ENCODE peak calls at places on chromosomes 7 and 10, in four cellular contexts. One of them, this sample, is unnamed.

GRCh38 chr7:114343949-114344708 is 70.5 kb upstream of the FOXP2 start:
- DNase-seq in foreskin fibroblast: no peak
- DNase-seq in heart left ventricle: no peak
- DNase-seq in pancreas: no peak
- DNase-seq in this sample: no peak

GRCh38 chr10:6678211-6678803 is 98.2 kb upstream of the PRKCQ start:
- DNase-seq in foreskin fibroblast: peak; percentile 7
- DNase-seq in heart left ventricle: no peak
- DNase-seq in pancreas: peak; percentile 21
- DNase-seq in this sample: no peak

GRCh38 chr10:72794260-72794659 is 99.3 kb upstream of the OIT3 start:
- DNase-seq in foreskin fibroblast: peak; percentile 37
- DNase-seq in heart left ventricle: no peak
- DNase-seq in pancreas: no peak
- DNase-seq in this sample: no peak

GRCh38 chr7:36597099-36597773 is 127.1 kb downstream of the AOAH start:
- DNase-seq in foreskin fibroblast: no peak
- DNase-seq in heart left ventricle: no peak
- DNase-seq in pancreas: no peak
- DNase-seq in this sample: no peak

GRCh38 chr7:24050991-24051529 is 232.9 kb upstream of the NPY start:
- DNase-seq in foreskin fibroblast: no peak
- DNase-seq in heart left ventricle: no peak
- DNase-seq in pancreas: no peak
- DNase-seq in this sample: no peak

GRCh38 chr10:5508161-5508604 is 8.8 kb upstream of the CALML5 start:
- DNase-seq in foreskin fibroblast: no peak
- DNase-seq in heart left ventricle: no peak
- DNase-seq in pancreas: no peak
- DNase-seq in this sample: no peak

GRCh38 chr10:62805139-62806092 is 896 bp downstream of the ADO start:
- DNase-seq in foreskin fibroblast: no peak
- DNase-seq in heart left ventricle: peak; percentile 75
- DNase-seq in pancreas: peak; percentile 51
- DNase-seq in this sample: no peak

GRCh38 chr10:89662596-89662995 is 17.6 kb upstream of the PANK1 start:
- DNase-seq in foreskin fibroblast: peak; percentile 33
- DNase-seq in heart left ventricle: no peak
- DNase-seq in pancreas: no peak
- DNase-seq in this sample: no peak

GRCh38 chr10:16867556-16867955 is 50.3 kb upstream of the RSU1 start:
- DNase-seq in foreskin fibroblast: peak; percentile 45
- DNase-seq in heart left ventricle: no peak
- DNase-seq in pancreas: no peak
- DNase-seq in this sample: no peak

GRCh38 chr10:128958881-128959690 is 508.0 kb upstream of the MGMT start:
- DNase-seq in foreskin fibroblast: no peak
- DNase-seq in heart left ventricle: no peak
- DNase-seq in pancreas: no peak
- DNase-seq in this sample: no peak

GRCh38 chr10:89330537-89330936 is 2.7 kb downstream of the IFIT3 start:
- DNase-seq in foreskin fibroblast: no peak
- DNase-seq in heart left ventricle: no peak
- DNase-seq in pancreas: no peak
- DNase-seq in this sample: no peak

GRCh38 chr10:6929157-6929830 is 349.2 kb upstream of the PRKCQ start:
- DNase-seq in foreskin fibroblast: no peak
- DNase-seq in heart left ventricle: no peak
- DNase-seq in pancreas: no peak
- DNase-seq in this sample: no peak

GRCh38 chr7:81210092-81211064 is 291.5 kb upstream of the SEMA3C start:
- DNase-seq in foreskin fibroblast: peak; percentile 41
- DNase-seq in heart left ventricle: no peak
- DNase-seq in pancreas: no peak
- DNase-seq in this sample: no peak

GRCh38 chr10:27240212-27240890 is at the start of gene ACBD5:
- DNase-seq in foreskin fibroblast: peak; percentile 85
- DNase-seq in heart left ventricle: peak; percentile 94
- DNase-seq in pancreas: peak; percentile 96
- DNase-seq in this sample: peak; percentile 15

GRCh38 chr10:99852481-99853213 is 70.2 kb downstream of the ABCC2 start:
- DNase-seq in foreskin fibroblast: no peak
- DNase-seq in heart left ventricle: no peak
- DNase-seq in pancreas: no peak
- DNase-seq in this sample: no peak

GRCh38 chr10:106872176-106872575 is 292.3 kb downstream of the SORCS1 start:
- DNase-seq in foreskin fibroblast: no peak
- DNase-seq in heart left ventricle: no peak
- DNase-seq in pancreas: no peak
- DNase-seq in this sample: no peak

GRCh38 chr10:128286413-128287097 is 160.3 kb upstream of the MKI67 start:
- DNase-seq in foreskin fibroblast: no peak
- DNase-seq in heart left ventricle: no peak
- DNase-seq in pancreas: no peak
- DNase-seq in this sample: no peak

GRCh38 chr7:142383826-142384507 is 126.1 kb upstream of the PRSS58 start:
- DNase-seq in foreskin fibroblast: no peak
- DNase-seq in heart left ventricle: no peak
- DNase-seq in pancreas: no peak
- DNase-seq in this sample: no peak
- H3K4me3 ChIP-seq in foreskin fibroblast: no peak overlapping the region
- H3K4me3 ChIP-seq in heart left ventricle: no peak overlapping the region
- H3K4me3 ChIP-seq in pancreas: no peak overlapping the region
- H3K4me3 ChIP-seq in this sample: no peak overlapping the region

GRCh38 chr10:125004571-125005311 is 62.8 kb downstream of the ZRANB1 start:
- DNase-seq in foreskin fibroblast: no peak
- DNase-seq in heart left ventricle: peak; percentile 48
- DNase-seq in pancreas: no peak
- DNase-seq in this sample: no peak

GRCh38 chr10:125002044-125002422 is 60.1 kb downstream of the ZRANB1 start:
- DNase-seq in foreskin fibroblast: no peak
- DNase-seq in heart left ventricle: peak; percentile 52
- DNase-seq in pancreas: no peak
- DNase-seq in this sample: no peak

GRCh38 chr10:125003901-125004467 is 62.1 kb downstream of the ZRANB1 start:
- DNase-seq in foreskin fibroblast: no peak
- DNase-seq in heart left ventricle: peak; percentile 32
- DNase-seq in pancreas: peak; percentile 11
- DNase-seq in this sample: no peak

GRCh38 chr10:125002423-125003145 is 60.7 kb downstream of the ZRANB1 start:
- DNase-seq in foreskin fibroblast: no peak
- DNase-seq in heart left ventricle: peak; percentile 53
- DNase-seq in pancreas: peak; percentile 36
- DNase-seq in this sample: no peak

DNA sequence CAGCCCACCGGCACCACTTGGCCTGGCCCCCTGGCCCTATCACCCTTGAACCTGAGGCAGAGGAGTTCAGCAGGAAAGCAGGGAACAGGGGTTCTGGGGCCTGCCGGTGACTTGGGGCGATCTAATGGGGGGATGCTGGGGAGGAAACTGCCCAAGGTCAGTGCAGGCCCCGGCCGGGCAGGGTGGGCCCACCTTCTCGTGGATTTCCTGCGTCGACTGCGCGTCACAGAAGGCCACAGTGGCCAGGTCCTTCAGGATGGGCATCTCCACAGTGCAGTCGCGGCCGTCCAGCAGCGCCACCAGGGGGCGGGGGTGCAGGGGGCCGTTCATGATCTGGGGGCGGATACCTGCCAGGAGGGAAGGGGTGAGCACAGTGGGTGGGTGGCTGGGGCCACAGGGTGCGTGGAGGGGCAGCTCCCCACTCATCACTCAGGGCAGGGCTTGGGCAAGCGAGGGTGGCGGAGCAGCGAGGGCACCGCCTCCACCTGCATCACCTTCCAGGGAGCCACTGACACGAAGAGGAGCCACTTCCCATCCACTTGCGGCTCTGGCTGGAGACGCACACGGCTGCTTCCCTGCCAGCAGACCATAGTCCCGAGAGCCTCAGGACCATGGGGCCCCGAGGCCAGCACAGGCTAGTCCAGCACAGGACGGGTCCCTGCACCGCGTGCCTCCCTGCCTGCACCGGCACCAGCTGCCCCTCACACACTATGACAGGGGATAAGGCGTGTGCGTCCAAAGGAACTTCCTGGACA is 61.4 kb downstream of the ZRANB1 start:
- DNase-seq in foreskin fibroblast: no peak
- DNase-seq in heart left ventricle: peak; percentile 65
- DNase-seq in pancreas: peak; percentile 31
- DNase-seq in this sample: no peak
- TF ChIP-seq CTCF in foreskin fibroblast: no peak
- TF ChIP-seq CTCF in heart left ventricle: peak; percentile 6
- TF ChIP-seq CTCF in pancreas: no peak
- TF ChIP-seq CTCF in this sample: no peak

DNA sequence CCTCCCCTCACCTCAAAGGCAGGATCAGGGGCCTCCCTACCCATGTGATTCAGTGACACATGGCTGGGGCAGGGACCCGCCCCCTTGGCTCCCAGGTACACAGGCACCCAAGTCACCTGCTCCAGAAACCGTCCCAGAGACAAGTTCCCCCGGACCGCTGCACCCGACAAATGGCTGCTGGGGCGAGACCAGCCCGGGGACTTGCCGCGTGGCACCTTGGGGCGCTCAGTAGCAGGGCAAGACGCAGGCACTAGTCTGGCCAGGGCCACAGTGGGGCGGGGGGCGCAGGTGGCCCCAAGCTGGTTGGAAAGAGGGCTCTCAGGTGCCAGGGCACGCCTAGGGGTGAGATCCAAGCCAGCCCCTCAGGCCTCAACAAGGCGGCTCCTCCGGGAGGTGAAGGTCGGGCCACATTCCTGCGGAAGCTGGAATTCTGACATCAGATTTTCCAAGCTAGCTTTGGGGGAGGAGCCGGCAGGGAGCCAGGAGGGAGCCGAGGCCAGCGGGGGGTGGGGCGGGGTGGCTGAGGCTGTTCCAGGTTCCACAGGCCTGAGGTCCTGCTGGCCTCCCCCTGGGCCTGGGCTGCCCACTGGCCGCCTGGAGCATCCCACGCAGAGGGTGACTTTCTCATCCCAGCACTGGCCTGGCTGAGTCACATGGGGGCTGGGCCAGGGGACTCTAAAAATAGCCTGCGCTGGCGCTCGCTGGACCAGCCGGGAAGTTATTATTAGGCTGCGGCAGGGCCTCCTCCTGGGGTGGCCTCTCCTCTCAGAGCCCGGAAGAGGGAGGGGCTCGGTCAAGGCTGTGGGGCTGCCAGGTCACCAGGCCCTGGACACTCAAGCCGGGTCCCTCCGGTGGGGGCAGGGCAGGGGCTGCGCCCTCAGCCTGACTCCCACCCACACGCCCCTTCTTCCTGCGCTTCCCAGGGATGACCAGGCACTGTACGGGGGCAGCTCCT is 20.5 kb upstream of the INPP5A start:
- DNase-seq in foreskin fibroblast: peak; percentile 98
- DNase-seq in heart left ventricle: peak; percentile 95
- DNase-seq in pancreas: peak; percentile 90
- DNase-seq in this sample: peak; percentile 95
- H3K4me3 ChIP-seq in foreskin fibroblast: no peak overlapping the region
- H3K4me3 ChIP-seq in heart left ventricle: peak overlapping the region; percentile 40
- H3K4me3 ChIP-seq in pancreas: no peak overlapping the region
- H3K4me3 ChIP-seq in this sample: no peak overlapping the region

GRCh38 chr10:45418859-45419672 is 45.0 kb downstream of the ALOX5 start:
- DNase-seq in foreskin fibroblast: peak; percentile 29
- DNase-seq in heart left ventricle: peak; percentile 87
- DNase-seq in pancreas: peak; percentile 50
- DNase-seq in this sample: no peak
- TF ChIP-seq CTCF in foreskin fibroblast: no peak
- TF ChIP-seq CTCF in heart left ventricle: peak; percentile 26
- TF ChIP-seq CTCF in pancreas: no peak
- TF ChIP-seq CTCF in this sample: no peak

GRCh38 chr10:119734396-119735332 is 8.8 kb downstream of the INPP5F start:
- DNase-seq in foreskin fibroblast: no peak
- DNase-seq in heart left ventricle: no peak
- DNase-seq in pancreas: no peak
- DNase-seq in this sample: no peak
- H3K4me3 ChIP-seq in foreskin fibroblast: no peak overlapping the region
- H3K4me3 ChIP-seq in heart left ventricle: no peak overlapping the region
- H3K4me3 ChIP-seq in pancreas: no peak overlapping the region
- H3K4me3 ChIP-seq in this sample: no peak overlapping the region

GRCh38 chr10:111990734-111991133 is 192.8 kb downstream of the GPAM start:
- DNase-seq in foreskin fibroblast: no peak
- DNase-seq in heart left ventricle: no peak
- DNase-seq in pancreas: no peak
- DNase-seq in this sample: no peak
- TF ChIP-seq CTCF in foreskin fibroblast: no peak
- TF ChIP-seq CTCF in heart left ventricle: peak; percentile 14
- TF ChIP-seq CTCF in pancreas: no peak
- TF ChIP-seq CTCF in this sample: no peak